ENCODE peak calls at places on chromosome 14, in eight cellular contexts. F is kidney tubule cell; H is neural progenitor cell; B is left colon; Z is HS-5; N is activated T-cell treated with anti-CD3 and anti-CD28 coated beads for 1 hour; V is amygdala; L is stimulated activated CD4-positive, alpha-beta T cell treated with anti-CD3 and anti-CD28 coated beads, TNF-alpha, amount 100 ng/mL, for 24 hours. Q is an unnamed sample.

GRCh38 chr14:62691613-62692489 is 353.4 kb downstream of the KCNH5 start:
- DNase-seq in H (no peak), V (no peak), L (no peak), F (peak), Z (peak), N (no peak), B (no peak), Q (no peak)

GRCh38 chr14:103000291-103000921 is 56.9 kb downstream of the CDC42BPB start:
- DNase-seq in N (no peak), B (no peak), Z (no peak), H (no peak), V (no peak), F (no peak), L (no peak), Q (no peak)

GRCh38 chr14:34682787-34683321 is 31.5 kb downstream of the CFL2 start:
- DNase-seq in L (no peak), V (no peak), B (no peak), Z (no peak), N (no peak), H (no peak), F (no peak), Q (no peak)

GRCh38 chr14:70803321-70804110 is 5.8 kb downstream of the MAP3K9 start:
- DNase-seq in N (no peak), L (no peak), B (no peak), V (no peak), Z (no peak), F (no peak), H (no peak), Q (no peak)

GRCh38 chr14:102050625-102051024 is 36.2 kb downstream of the HSP90AA1 start:
- DNase-seq in Z (no peak), H (peak), L (no peak), V (no peak), F (no peak), N (no peak), B (no peak), Q (no peak)

GRCh38 chr14:105805701-105806100 is 279.3 kb downstream of the TMEM121 start:
- DNase-seq in Z (no peak), V (no peak), H (no peak), N (no peak), L (no peak), B (no peak), F (no peak), Q (no peak)

GRCh38 chr14:68088463-68088862 is 268.9 kb downstream of the RAD51B start:
- DNase-seq in B (no peak), V (no peak), H (peak), L (no peak), Z (no peak), N (no peak), F (peak), Q (no peak)

GRCh38 chr14:55448146-55448614 is 7.8 kb upstream of the TBPL2 start:
- DNase-seq in N (no peak), F (peak), V (no peak), L (no peak), H (no peak), B (no peak), Z (peak), Q (no peak)

GRCh38 chr14:54447231-54447692 is 6.1 kb upstream of the CNIH1 start:
- DNase-seq in H (no peak), Z (peak), N (no peak), L (no peak), F (no peak), V (no peak), B (peak), Q (no peak)

GRCh38 chr14:67618617-67619063 is 1.1 kb upstream of the ARG2 start:
- DNase-seq in V (no peak), H (peak), F (peak), L (no peak), Z (no peak), N (no peak), B (no peak), Q (no peak)

GRCh38 chr14:53953002-53953827 is 3.4 kb downstream of the BMP4 start:
- DNase-seq in F (peak), V (no peak), B (peak), N (no peak), L (no peak), Z (no peak), H (peak), Q (peak)

GRCh38 chr14:87935895-87936294 is 57.1 kb downstream of the GALC start:
- DNase-seq in L (no peak), V (no peak), B (no peak), F (no peak), Z (no peak), H (no peak), N (no peak), Q (no peak)

Q was measured in occipital lobe.